ENCODE peak calls at places on chromosomes 7 and 10, in six cellular contexts. C is endothelial cell of umbilical vein; J is body of pancreas; D is CD4-positive, alpha-beta memory T cell; Q is effector memory CD4-positive, alpha-beta T cell; V is Right ventricle myocardium inferior. I is an unnamed sample.
A peak's percentile ranks its signal among the peaks of the same experiment; 100 is the strongest.

GRCh38 chr10:6292741-6293151 is 90.0 kb downstream of the PFKFB3 start:
- DNase-seq in D (no peak), Q (no peak), V (no peak), C (no peak), J (no peak), I (no peak)

GRCh38 chr7:86904949-86905834 is 154.3 kb downstream of the ELAPOR2 start:
- DNase-seq in Q (no peak), J (peak; percentile 28), V (no peak), C (peak; percentile 31), D (no peak), I (no peak)

GRCh38 chr10:88783734-88784133 is 18.8 kb upstream of the LIPM start:
- DNase-seq in D (no peak), Q (no peak), J (no peak), C (no peak), V (no peak), I (no peak)

GRCh38 chr10:94645285-94645684 is 38.2 kb upstream of the CYP2C18 start:
- DNase-seq in J (no peak), Q (no peak), V (no peak), D (no peak), C (no peak), I (no peak)

GRCh38 chr10:103739039-103739764 is 116.2 kb downstream of the SH3PXD2A start:
- DNase-seq in Q (no peak), D (no peak), V (no peak), J (no peak), C (no peak), I (peak; percentile 87)

GRCh38 chr10:103763374-103764202 is 91.8 kb downstream of the SH3PXD2A start:
- DNase-seq in Q (no peak), V (no peak), J (no peak), C (peak; percentile 35), D (peak; percentile 25), I (no peak)

GRCh38 chr7:45028920-45029344 is 28.9 kb downstream of the CCM2 start:
- DNase-seq in C (no peak), D (no peak), Q (no peak), V (no peak), J (no peak), I (no peak)

GRCh38 chr10:116113721-116114501 is 159.1 kb downstream of the GFRA1 start:
- DNase-seq in Q (no peak), V (no peak), C (no peak), J (no peak), D (no peak), I (no peak)

GRCh38 chr7:96855139-96855538 is 145.5 kb upstream of the SEM1 start:
- DNase-seq in J (no peak), D (no peak), C (no peak), Q (no peak), V (no peak), I (no peak)

GRCh38 chr7:71497233-71497946 is 365.4 kb downstream of the GALNT17 start:
- DNase-seq in C (no peak), D (no peak), Q (no peak), V (no peak), J (no peak), I (no peak)

GRCh38 chr7:50197547-50197946 is 104.5 kb upstream of the ZPBP start:
- DNase-seq in V (no peak), D (no peak), Q (no peak), C (no peak), J (no peak), I (no peak)

GRCh38 chr7:142385528-142386340 is 127.9 kb upstream of the PRSS58 start:
- DNase-seq in Q (no peak), J (peak; percentile 39), D (peak; percentile 27), V (no peak), C (peak; percentile 58), I (no peak)

GRCh38 chr10:132648072-132648855 is 110.7 kb downstream of the INPP5A start:
- DNase-seq in J (peak; percentile 5), D (no peak), C (no peak), V (no peak), Q (no peak), I (peak; percentile 62)

GRCh38 chr7:155811560-155811894 is 736 bp downstream of the SHH start:
- DNase-seq in C (no peak), Q (no peak), D (no peak), V (no peak), J (no peak), I (no peak)

GRCh38 chr10:14532473-14533251 is 201.9 kb upstream of the FRMD4A start:
- DNase-seq in D (no peak), V (no peak), J (peak; percentile 88), C (no peak), Q (no peak), I (no peak)

GRCh38 chr7:65812281-65812680 is 60.6 kb upstream of the VKORC1L1 start:
- DNase-seq in Q (no peak), J (no peak), D (no peak), V (no peak), C (no peak), I (no peak)

GRCh38 chr10:71077796-71078453 is 134.4 kb upstream of the UNC5B start:
- DNase-seq in V (no peak), D (no peak), C (no peak), Q (no peak), J (no peak), I (peak; percentile 27)

GRCh38 chr10:123087786-123088185 is 48.0 kb upstream of the HMX3 start:
- DNase-seq in J (no peak), C (no peak), V (no peak), Q (no peak), D (no peak), I (no peak)